ENCODE peak calls at places on chromosome 10, in five cellular contexts. J, T, C, G and B are unnamed samples.

GRCh38 chr10:66836057-66836456 is 89.8 kb upstream of the LRRTM3 start:
- DNase-seq in C (peak), G (no peak), T (no peak), J (no peak), B (no peak)

GRCh38 chr10:51892965-51893658 is 193.7 kb upstream of the CSTF2T start:
- DNase-seq in G (no peak), J (peak), T (peak), C (peak), B (peak)

GRCh38 chr10:3567291-3567963 is 217.6 kb downstream of the KLF6 start:
- DNase-seq in T (no peak), C (no peak), G (no peak), J (no peak), B (no peak)

GRCh38 chr10:2508971-2509605 is 558.3 kb upstream of the PFKP start:
- DNase-seq in C (peak), J (no peak), T (no peak), G (no peak), B (no peak)

GRCh38 chr10:33913194-33913593 is 578.7 kb upstream of the NRP1 start:
- DNase-seq in T (no peak), J (no peak), G (no peak), C (peak), B (no peak)

GRCh38 chr10:45625879-45626278 is 46.7 kb downstream of the ZFAND4 start:
- DNase-seq in T (no peak), J (no peak), C (peak), G (no peak), B (no peak)

GRCh38 chr10:29658984-29659769 is 24.4 kb upstream of the SVIL start:
- DNase-seq in G (no peak), C (peak), T (peak), J (no peak), B (no peak)

GRCh38 chr10:114030140-114030539 is 13.5 kb upstream of the ADRB1 start:
- DNase-seq in J (no peak), C (peak), G (no peak), T (no peak), B (no peak)

GRCh38 chr10:24958701-24959392 is 6.4 kb upstream of the PRTFDC1 start:
- DNase-seq in C (no peak), J (no peak), T (no peak), G (peak), B (no peak)

GRCh38 chr10:117536862-117537435 is 5.6 kb upstream of the EMX2 start:
- DNase-seq in T (peak), J (peak), G (peak), C (no peak), B (peak)

GRCh38 chr10:15642095-15642494 is 77.6 kb downstream of the ITGA8 start:
- DNase-seq in G (no peak), J (no peak), T (no peak), C (no peak), B (no peak)

GRCh38 chr10:132609211-132609610 is 71.6 kb downstream of the INPP5A start:
- DNase-seq in J (no peak), T (no peak), G (no peak), C (no peak), B (no peak)

GRCh38 chr10:126375299-126375698 is 13.0 kb downstream of the ADAM12 start:
- DNase-seq in G (no peak), C (no peak), J (no peak), T (no peak), B (no peak)

GRCh38 chr10:126374435-126374834 is 13.8 kb downstream of the ADAM12 start:
- DNase-seq in J (no peak), C (no peak), G (no peak), T (no peak), B (no peak)

GRCh38 chr10:126373982-126374381 is 14.3 kb downstream of the ADAM12 start:
- DNase-seq in C (peak), G (no peak), J (no peak), T (no peak), B (no peak)

GRCh38 chr10:126372359-126372758 is 15.9 kb downstream of the ADAM12 start:
- DNase-seq in J (no peak), C (no peak), G (no peak), T (no peak), B (no peak)

DNA sequence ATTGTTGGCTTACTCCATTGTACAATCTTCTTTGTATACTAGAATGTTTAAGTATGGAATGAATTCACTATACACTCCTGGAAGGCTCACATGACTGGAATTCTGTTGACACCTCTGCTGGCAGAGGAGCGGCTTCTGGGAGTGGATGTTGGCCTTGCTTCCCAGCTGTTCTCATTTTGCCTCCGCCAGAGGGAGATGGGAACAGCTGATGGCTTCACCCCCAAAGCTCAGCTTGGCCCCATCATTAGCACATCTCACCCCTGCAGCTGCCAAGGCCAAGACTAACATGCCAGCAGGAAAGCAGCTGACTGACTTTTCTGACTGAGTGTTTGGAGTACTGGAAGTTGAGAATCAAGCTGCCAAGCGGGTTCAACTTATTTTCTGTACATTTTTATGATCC is 15.1 kb downstream of the ADAM12 start:
- DNase-seq in G (no peak), C (no peak), T (no peak), J (no peak), B (no peak)
- TF ChIP-seq CTCF in G (no peak), C (no peak), T (no peak), J (no peak), B (no peak)

GRCh38 chr10:58740620-58741369 is 228.1 kb downstream of the BICC1 start:
- DNase-seq in T (no peak), G (no peak), C (no peak), J (no peak), B (no peak)
- TF ChIP-seq CTCF in T (no peak), G (no peak), C (no peak), J (no peak), B (no peak)

GRCh38 chr10:106571216-106571954 is 593.1 kb downstream of the SORCS1 start:
- DNase-seq in G (no peak), J (no peak), T (peak), C (peak), B (no peak)
- TF ChIP-seq CTCF in G (no peak), J (peak), T (peak), C (peak), B (peak)

GRCh38 chr10:75929630-75930161 is 498.3 kb downstream of the LRMDA start:
- DNase-seq in G (no peak), C (no peak), T (no peak), J (no peak), B (no peak)

GRCh38 chr10:75922435-75922834 is 491.0 kb downstream of the LRMDA start:
- DNase-seq in C (peak), G (no peak), T (no peak), J (no peak), B (peak)

GRCh38 chr10:75925999-75926398 is 494.6 kb downstream of the LRMDA start:
- DNase-seq in T (no peak), G (no peak), C (no peak), J (no peak), B (peak)

GRCh38 chr10:75924309-75924920 is 493.0 kb downstream of the LRMDA start:
- DNase-seq in G (no peak), C (no peak), J (no peak), T (no peak), B (peak)

GRCh38 chr10:75926763-75927162 is 495.3 kb downstream of the LRMDA start:
- DNase-seq in T (no peak), G (no peak), J (no peak), C (no peak), B (peak)
- TF ChIP-seq CTCF in T (no peak), G (peak), J (no peak), C (no peak), B (no peak)

GRCh38 chr10:6036861-6037321 is 25.3 kb downstream of the IL2RA start:
- DNase-seq in C (no peak), G (no peak), J (no peak), T (no peak), B (peak)
- TF ChIP-seq CTCF in C (no peak), G (no peak), J (no peak), T (no peak), B (no peak)

GRCh38 chr10:73889014-73889413 is 14.7 kb upstream of the CAMK2G start:
- DNase-seq in T (no peak), C (peak), G (peak), J (peak), B (peak)

GRCh38 chr10:73888514-73888913 is 14.2 kb upstream of the CAMK2G start:
- DNase-seq in T (no peak), C (peak), G (no peak), J (no peak), B (no peak)

GRCh38 chr10:73886625-73887024 is 12.3 kb upstream of the CAMK2G start:
- DNase-seq in T (no peak), G (no peak), J (no peak), C (peak), B (peak)

GRCh38 chr10:73886085-73886529 is 11.8 kb upstream of the CAMK2G start:
- DNase-seq in C (peak), G (peak), J (peak), T (peak), B (peak)

DNA sequence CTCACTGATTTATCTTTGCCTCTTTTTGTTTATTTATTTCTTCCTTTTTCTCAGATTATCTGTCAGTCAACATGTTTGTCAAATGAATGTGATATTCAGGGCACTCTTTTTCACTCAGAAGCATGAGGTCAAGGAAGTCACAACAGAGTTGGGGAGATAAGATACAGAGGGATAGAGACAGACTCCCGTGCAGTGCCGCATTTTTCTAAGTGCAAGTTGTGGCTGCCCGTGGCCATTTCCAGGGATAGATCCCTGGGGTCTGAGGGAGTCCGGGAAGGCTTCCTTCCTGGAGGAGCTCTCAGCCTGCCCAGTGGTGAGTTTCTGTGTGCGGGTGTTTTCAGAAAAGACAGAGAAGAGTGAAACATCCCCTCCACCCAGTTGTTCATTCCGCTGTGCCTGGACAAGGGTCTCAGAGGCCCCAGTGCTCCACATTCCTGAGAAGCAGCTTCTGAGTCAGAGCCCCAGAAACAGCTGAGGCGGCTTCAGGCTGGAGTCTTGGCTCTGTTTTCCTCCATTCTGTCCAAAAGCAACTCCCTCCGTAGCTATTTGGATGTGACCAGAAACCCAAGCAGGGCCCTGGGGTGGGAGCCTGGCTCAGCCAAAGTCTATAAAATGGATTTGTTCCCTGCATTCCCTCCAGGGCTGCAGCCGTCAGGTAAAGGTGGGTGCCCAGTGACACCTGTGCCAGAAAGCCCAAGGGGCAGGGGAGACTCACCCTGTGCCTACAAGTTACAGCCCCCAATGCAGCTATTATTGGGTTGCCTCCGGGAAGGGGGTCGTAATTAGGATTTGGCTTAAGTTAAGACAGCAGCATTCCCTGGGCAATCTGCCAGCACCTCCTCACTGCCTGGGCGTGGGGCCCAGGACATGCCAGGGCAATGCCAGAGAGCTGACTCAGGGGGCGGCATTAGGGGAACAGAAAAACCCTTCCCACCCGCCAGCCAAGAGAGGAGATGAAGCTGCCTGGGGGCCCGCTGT is 13.0 kb upstream of the CAMK2G start:
- DNase-seq in C (peak), T (peak), J (no peak), G (peak), B (peak)
- TF ChIP-seq CTCF in C (no peak), T (no peak), J (no peak), G (no peak), B (no peak)

DNA sequence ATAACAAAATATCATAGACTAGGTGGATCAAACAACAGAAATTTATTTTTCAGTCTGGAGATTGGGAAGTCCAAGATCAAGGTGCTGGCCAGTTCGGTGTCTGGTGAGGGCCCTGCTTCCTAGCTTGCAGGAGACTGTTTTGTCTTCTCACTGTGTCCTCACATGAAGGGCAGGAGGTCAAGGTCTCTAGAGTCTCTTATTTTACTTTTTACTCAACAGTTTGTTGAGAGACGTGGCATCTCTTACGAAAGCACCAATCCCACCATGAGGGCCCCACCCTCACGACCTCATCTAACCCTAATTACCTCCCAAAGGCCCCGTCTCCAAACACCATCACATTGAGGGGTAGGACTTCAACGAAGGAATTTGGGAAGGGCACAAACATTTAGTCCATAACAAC is 41.2 kb upstream of the SORBS1 start:
- DNase-seq in C (no peak), G (no peak), T (no peak), J (no peak), B (no peak)
- TF ChIP-seq CTCF in C (no peak), G (no peak), T (no peak), J (no peak), B (no peak)